ENCODE peak calls at places on chromosome 15, in seven cellular contexts. C, W, V, S, K, U and A are unnamed samples.

GRCh38 chr15:64697911-64698369 is 77.4 kb downstream of the RBPMS2 start:
- DNase-seq in C (no peak), W (no peak), V (peak), S (no peak), K (no peak), U (no peak), A (no peak)

GRCh38 chr15:78988361-78988911 is 43.6 kb upstream of the CTSH start:
- DNase-seq in C (no peak), W (peak), V (peak), S (no peak), K (peak), U (peak), A (peak)

GRCh38 chr15:100350434-100351226 is 8.9 kb upstream of the ADAMTS17 start:
- DNase-seq in C (no peak), W (peak), V (peak), S (no peak), K (no peak), U (peak), A (no peak)

GRCh38 chr15:31393441-31394091 is 66.9 kb downstream of the KLF13 start:
- DNase-seq in C (no peak), W (peak), V (no peak), S (peak), K (no peak), U (no peak), A (peak)

GRCh38 chr15:55791576-55792400 is 48.8 kb upstream of the PRTG start:
- DNase-seq in C (no peak), W (no peak), V (peak), S (no peak), K (no peak), U (peak), A (no peak)

GRCh38 chr15:77470227-77470626 is 49.5 kb downstream of the HMG20A start:
- DNase-seq in C (no peak), W (no peak), V (no peak), S (no peak), K (no peak), U (no peak), A (no peak)

GRCh38 chr15:38868326-38869114 is 303.9 kb upstream of the RASGRP1 start:
- DNase-seq in C (no peak), W (peak), V (peak), S (no peak), K (no peak), U (peak), A (no peak)

GRCh38 chr15:75989045-75989444 is 23.2 kb downstream of the NRG4 start:
- DNase-seq in C (no peak), W (no peak), V (no peak), S (no peak), K (no peak), U (no peak), A (no peak)

GRCh38 chr15:89851665-89852341 is 37.2 kb upstream of the ANPEP start:
- DNase-seq in C (no peak), W (no peak), V (no peak), S (no peak), K (peak), U (no peak), A (peak)

GRCh38 chr15:45572627-45573026 is 14.6 kb upstream of the BLOC1S6 start:
- DNase-seq in C (no peak), W (no peak), V (no peak), S (no peak), K (no peak), U (no peak), A (no peak)

GRCh38 chr15:56327721-56328502 is 37.3 kb upstream of the TEX9 start:
- DNase-seq in C (no peak), W (no peak), V (peak), S (no peak), K (no peak), U (no peak), A (no peak)

GRCh38 chr15:80674245-80674614 is 20.9 kb upstream of the ABHD17C start:
- DNase-seq in C (no peak), W (no peak), V (no peak), S (no peak), K (no peak), U (no peak), A (no peak)

GRCh38 chr15:65949482-65949881 is 80.2 kb downstream of the RAB11A start:
- DNase-seq in C (no peak), W (no peak), V (no peak), S (no peak), K (no peak), U (no peak), A (no peak)

GRCh38 chr15:40081691-40082194 is 26.9 kb downstream of the BMF start:
- DNase-seq in C (peak), W (peak), V (no peak), S (peak), K (no peak), U (peak), A (no peak)

GRCh38 chr15:80099246-80099645 is 39.8 kb downstream of the ZFAND6 start:
- DNase-seq in C (no peak), W (no peak), V (no peak), S (no peak), K (no peak), U (no peak), A (peak)

GRCh38 chr15:26171266-26171665 is 308.1 kb upstream of the ATP10A start:
- DNase-seq in C (no peak), W (no peak), V (no peak), S (no peak), K (no peak), U (no peak), A (no peak)

GRCh38 chr15:23686466-23687142 is 501 bp downstream of the NDN start:
- DNase-seq in C (peak), W (peak), V (no peak), S (peak), K (no peak), U (no peak), A (no peak)

GRCh38 chr15:80801891-80802680 is 22.9 kb downstream of the CEMIP start:
- DNase-seq in C (no peak), W (peak), V (no peak), S (peak), K (no peak), U (no peak), A (no peak)

GRCh38 chr15:43808960-43809678 is 8.7 kb downstream of the HYPK start:
- DNase-seq in C (no peak), W (no peak), V (no peak), S (no peak), K (peak), U (no peak), A (peak)

GRCh38 chr15:62519900-62520299 is 354.8 kb upstream of the C2CD4B start:
- DNase-seq in C (no peak), W (no peak), V (no peak), S (no peak), K (no peak), U (no peak), A (no peak)

GRCh38 chr15:34753236-34753894 is 1.4 kb downstream of the GJD2 start:
- DNase-seq in C (no peak), W (no peak), V (peak), S (no peak), K (no peak), U (peak), A (no peak)

GRCh38 chr15:99104788-99105515 is at the start of gene SYNM:
- DNase-seq in C (peak), W (peak), V (peak), S (peak), K (peak), U (peak), A (peak)

GRCh38 chr15:81108427-81108826 is 25.6 kb upstream of the CFAP161 start:
- DNase-seq in C (peak), W (no peak), V (no peak), S (no peak), K (no peak), U (peak), A (no peak)

GRCh38 chr15:36161108-36161507 is 418.3 kb upstream of the CDIN1 start:
- DNase-seq in C (no peak), W (no peak), V (no peak), S (no peak), K (no peak), U (no peak), A (no peak)

GRCh38 chr15:90087454-90088154 is 14.7 kb downstream of the IDH2 start:
- DNase-seq in C (peak), W (no peak), V (peak), S (no peak), K (no peak), U (peak), A (no peak)

GRCh38 chr15:85752591-85752990 is 42.1 kb downstream of the KLHL25 start:
- DNase-seq in C (no peak), W (no peak), V (peak), S (no peak), K (no peak), U (no peak), A (no peak)

GRCh38 chr15:45377630-45378148 is 655 bp downstream of the GATM start:
- DNase-seq in C (peak), W (peak), V (no peak), S (peak), K (peak), U (no peak), A (no peak)

GRCh38 chr15:78915341-78916087 is 29.3 kb downstream of the CTSH start:
- DNase-seq in C (no peak), W (no peak), V (no peak), S (no peak), K (no peak), U (no peak), A (peak)

GRCh38 chr15:29933043-29933442 is 110.8 kb upstream of the TJP1 start:
- DNase-seq in C (no peak), W (no peak), V (no peak), S (no peak), K (no peak), U (peak), A (no peak)

GRCh38 chr15:29937956-29938355 is 115.7 kb upstream of the TJP1 start:
- DNase-seq in C (no peak), W (no peak), V (peak), S (no peak), K (no peak), U (no peak), A (no peak)

GRCh38 chr15:29934251-29934650 is 112.0 kb upstream of the TJP1 start:
- DNase-seq in C (no peak), W (no peak), V (peak), S (no peak), K (no peak), U (peak), A (no peak)

GRCh38 chr15:29936353-29937049 is 114.2 kb upstream of the TJP1 start:
- DNase-seq in C (no peak), W (no peak), V (peak), S (no peak), K (no peak), U (no peak), A (no peak)

DNA sequence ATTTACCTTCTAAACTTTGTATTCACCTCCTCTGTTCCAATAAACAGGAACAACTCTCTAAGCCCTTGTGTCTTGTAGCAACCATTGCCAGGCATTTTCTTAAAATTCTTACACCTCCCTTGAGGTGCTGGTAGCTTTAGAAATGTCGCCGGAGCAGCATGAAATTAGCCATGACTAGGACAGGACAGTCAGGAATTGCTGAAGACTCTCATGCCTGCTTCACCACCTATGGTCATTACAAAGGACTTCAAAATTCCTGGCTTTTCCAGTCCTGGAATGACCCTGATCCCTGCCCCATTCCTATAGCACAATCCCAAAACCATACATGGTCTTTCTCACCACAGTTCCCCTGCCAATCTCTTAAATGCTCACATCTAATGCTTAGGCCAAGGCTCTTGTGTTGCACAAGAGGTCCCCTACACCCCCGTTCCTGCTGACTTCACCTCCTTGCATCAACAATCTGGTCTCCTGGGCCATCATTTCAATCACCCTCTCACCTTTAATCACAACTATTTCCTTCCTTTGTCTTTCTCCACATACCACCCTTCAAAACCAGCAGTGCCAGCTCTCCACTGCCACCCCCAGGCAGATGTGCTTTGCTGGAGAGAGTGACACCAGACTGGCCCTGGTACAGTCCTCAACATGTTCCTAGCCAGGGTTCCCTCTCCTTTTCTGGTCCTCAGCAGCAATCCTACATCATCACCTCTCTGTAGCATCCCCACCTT is 113.2 kb upstream of the TJP1 start:
- DNase-seq in C (no peak), W (peak), V (no peak), S (no peak), K (no peak), U (peak), A (no peak)
- TF ChIP-seq CTCF in C (peak), W (peak), V (no peak), S (no peak), K (no peak), U (peak), A (peak)

DNA sequence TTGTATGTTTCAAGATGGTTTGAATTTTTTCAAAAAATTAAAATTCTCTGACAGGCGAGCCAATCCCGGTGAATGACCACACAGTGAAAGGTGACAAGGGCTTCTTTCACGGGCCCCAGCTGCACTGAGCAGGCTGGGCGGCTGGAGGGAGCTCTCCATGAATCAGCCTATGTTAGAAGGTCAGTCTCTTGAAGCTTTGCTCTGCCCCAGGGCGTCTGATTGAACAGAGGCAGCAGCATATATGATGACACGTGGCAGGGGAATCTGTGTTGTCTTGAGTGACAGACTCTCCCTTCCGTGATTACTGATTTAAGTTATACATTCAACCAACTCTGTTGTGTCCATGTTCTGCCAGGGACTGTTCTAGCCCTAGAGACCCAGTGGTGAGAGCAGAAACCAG is 51.5 kb downstream of the ISG20 start:
- DNase-seq in C (no peak), W (no peak), V (no peak), S (no peak), K (no peak), U (no peak), A (no peak)
- TF ChIP-seq CTCF in C (no peak), W (no peak), V (no peak), S (no peak), K (no peak), U (no peak), A (no peak)

GRCh38 chr15:92843326-92843725 is 56.8 kb upstream of the CHD2 start:
- DNase-seq in C (peak), W (no peak), V (no peak), S (no peak), K (no peak), U (no peak), A (no peak)

GRCh38 chr15:92843819-92844218 is 56.3 kb upstream of the CHD2 start:
- DNase-seq in C (no peak), W (no peak), V (no peak), S (no peak), K (no peak), U (no peak), A (no peak)

GRCh38 chr15:92847841-92848240 is 52.3 kb upstream of the CHD2 start:
- DNase-seq in C (no peak), W (no peak), V (no peak), S (no peak), K (no peak), U (no peak), A (no peak)

GRCh38 chr15:92846716-92847115 is 53.4 kb upstream of the CHD2 start:
- DNase-seq in C (no peak), W (no peak), V (no peak), S (no peak), K (no peak), U (no peak), A (no peak)

GRCh38 chr15:92845109-92845508 is 55.0 kb upstream of the CHD2 start:
- DNase-seq in C (no peak), W (no peak), V (peak), S (no peak), K (no peak), U (peak), A (peak)
- TF ChIP-seq CTCF in C (no peak), W (no peak), V (no peak), S (no peak), K (no peak), U (no peak), A (no peak)

DNA sequence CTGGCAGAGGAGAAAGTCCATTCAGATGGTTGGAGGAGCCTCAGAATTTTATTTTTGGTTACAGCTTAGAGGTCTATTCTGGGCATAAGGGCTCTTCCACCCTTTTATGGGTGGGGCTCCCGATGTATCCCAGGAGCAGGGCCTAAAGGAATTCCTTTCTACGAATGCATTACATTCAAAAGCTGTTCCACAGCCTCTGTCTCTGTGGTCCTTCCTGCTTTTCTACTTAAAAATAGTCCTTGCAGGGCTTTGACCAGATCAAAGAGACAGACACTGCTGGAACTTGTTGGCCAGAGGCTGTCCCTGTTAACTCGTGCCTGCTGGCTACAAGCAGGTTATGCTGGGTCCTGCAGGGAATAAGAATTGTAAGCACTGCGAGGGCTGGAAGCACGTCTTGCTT is 14.4 kb upstream of the NOX5 start:
- DNase-seq in C (no peak), W (no peak), V (no peak), S (no peak), K (no peak), U (no peak), A (no peak)
- TF ChIP-seq CTCF in C (no peak), W (no peak), V (no peak), S (no peak), K (no peak), U (no peak), A (no peak)